ENCODE peak calls at places on chromosomes 7 and 10, in ten cellular contexts. V, A, U, R, O, N, K, T, Z and Y are unnamed samples.

GRCh38 chr10:132110713-132111112 is 45.0 kb downstream of the JAKMIP3 start:
- DNase-seq in V (no peak), K (no peak), N (no peak), A (no peak), Z (no peak), U (no peak), T (no peak), O (no peak), R (no peak), Y (no peak)

GRCh38 chr10:33483124-33483794 is 148.8 kb upstream of the NRP1 start:
- DNase-seq in O (no peak), Z (no peak), K (peak; percentile 68), U (no peak), N (no peak), V (no peak), R (peak; percentile 21), T (no peak), A (no peak), Y (no peak)

GRCh38 chr10:48800283-48800675 is 115.6 kb downstream of the WDFY4 start:
- DNase-seq in N (no peak), T (no peak), R (no peak), O (peak; percentile 65), Z (no peak), K (no peak), U (peak; percentile 56), V (no peak), A (no peak), Y (no peak)

GRCh38 chr7:43589133-43589478 is 6.2 kb downstream of the STK17A start:
- DNase-seq in T (no peak), V (no peak), K (no peak), O (no peak), Z (no peak), N (no peak), A (no peak), U (no peak), R (no peak), Y (no peak)

GRCh38 chr10:80406249-80406648 is 2.1 kb upstream of the PRXL2A start:
- DNase-seq in A (no peak), O (no peak), R (no peak), U (no peak), T (peak; percentile 8), K (no peak), Z (no peak), V (no peak), N (no peak), Y (no peak)

GRCh38 chr7:66542528-66543373 is 85.9 kb upstream of the KCTD7 start:
- DNase-seq in N (peak; percentile 52), O (no peak), V (peak; percentile 37), T (no peak), U (no peak), A (peak; percentile 49), R (peak; percentile 48), Z (no peak), K (peak; percentile 87), Y (peak; percentile 12)

GRCh38 chr7:54888067-54888735 is 129.2 kb upstream of the SEC61G start:
- DNase-seq in Z (no peak), K (peak; percentile 35), O (no peak), R (no peak), A (peak; percentile 73), T (no peak), N (peak; percentile 57), U (no peak), V (no peak), Y (peak; percentile 13)

GRCh38 chr7:48708635-48709034 is 215.7 kb upstream of the CDC14C start:
- DNase-seq in N (no peak), K (no peak), O (no peak), R (no peak), T (no peak), A (no peak), U (no peak), V (no peak), Z (no peak), Y (no peak)

GRCh38 chr10:100043796-100044195 is 34.0 kb upstream of the DNMBP start:
- DNase-seq in V (no peak), U (no peak), O (no peak), Z (no peak), N (peak; percentile 54), A (no peak), K (no peak), T (peak; percentile 10), R (peak; percentile 40), Y (peak; percentile 66)
- H2AFZ ChIP-seq in V (no peak overlapping the region), U (no peak overlapping the region), O (peak overlapping the region; percentile 48), Z (peak overlapping the region; percentile 37), N (peak overlapping the region; percentile 70), A (peak overlapping the region; percentile 61), K (peak overlapping the region; percentile 71), T (peak overlapping the region; percentile 29), R (peak overlapping the region; percentile 79), Y (peak overlapping the region; percentile 86)

GRCh38 chr10:63267414-63268138 is 134.4 kb downstream of the NRBF2 start:
- DNase-seq in O (peak; percentile 73), U (peak; percentile 85), Z (peak; percentile 75), N (peak; percentile 85), A (no peak), R (peak; percentile 94), T (peak; percentile 56), K (peak; percentile 42), V (peak; percentile 98), Y (peak; percentile 94)

GRCh38 chr10:63262674-63263073 is 129.5 kb downstream of the NRBF2 start:
- DNase-seq in T (no peak), V (no peak), A (no peak), K (no peak), R (no peak), U (peak; percentile 74), Z (no peak), N (no peak), O (peak; percentile 67), Y (no peak)

GRCh38 chr10:63266337-63267327 is 133.5 kb downstream of the NRBF2 start:
- DNase-seq in U (peak; percentile 90), N (peak; percentile 21), V (peak; percentile 53), R (no peak), K (no peak), T (no peak), A (no peak), Z (no peak), O (peak; percentile 62), Y (no peak)

GRCh38 chr10:63265646-63266207 is 132.6 kb downstream of the NRBF2 start:
- DNase-seq in Z (no peak), U (peak; percentile 52), N (peak; percentile 21), O (no peak), A (no peak), R (no peak), V (no peak), K (no peak), T (no peak), Y (peak; percentile 16)

DNA sequence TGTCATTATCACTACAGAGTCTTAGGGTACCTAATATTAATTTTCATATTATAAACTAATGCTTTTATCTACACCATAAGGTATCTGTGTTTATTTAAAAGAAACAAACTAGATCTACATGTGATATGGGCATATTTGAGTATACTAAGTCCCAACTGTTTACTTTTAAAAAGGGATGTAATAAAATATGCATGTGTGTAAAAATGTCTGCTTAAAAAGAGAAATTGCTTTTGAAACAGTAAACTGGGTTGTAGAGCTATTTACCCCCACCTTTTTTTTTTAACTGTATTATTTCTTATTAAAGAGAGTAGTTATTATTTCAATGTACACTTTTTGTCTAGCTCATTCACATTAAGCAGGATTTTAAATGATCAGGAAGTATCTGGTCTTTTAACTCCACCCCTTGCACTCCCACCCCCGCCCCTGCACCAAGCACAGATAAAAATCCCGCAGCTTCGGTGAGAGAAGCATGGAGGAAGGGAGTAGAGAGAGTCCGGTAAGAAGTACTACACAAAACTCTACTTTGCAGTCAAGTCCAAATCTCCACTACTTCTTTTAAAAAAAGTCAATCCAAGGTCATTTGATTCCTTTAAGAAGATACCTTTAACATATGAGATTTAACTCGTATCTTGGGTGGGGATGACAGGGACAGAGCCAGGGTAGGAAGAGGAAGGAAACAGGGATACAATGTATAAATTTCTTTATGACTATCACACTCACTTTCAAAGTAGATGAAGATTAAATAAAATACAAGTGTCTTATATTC is 131.9 kb downstream of the NRBF2 start:
- DNase-seq in N (peak; percentile 70), T (peak; percentile 56), R (peak; percentile 68), K (no peak), O (peak; percentile 73), U (peak; percentile 90), Z (peak; percentile 42), A (peak; percentile 46), V (peak; percentile 83), Y (peak; percentile 63)
- H4K20me1 ChIP-seq in N (no peaks in the 10 kb centered on the region), T (peaks cover 38% of the 10 kb centered on the region), R (peaks cover 4% of the 10 kb centered on the region), K (no peaks in the 10 kb centered on the region), O (peaks cover 7% of the 10 kb centered on the region), U (no peaks in the 10 kb centered on the region), Z (peaks cover 47% of the 10 kb centered on the region), A (peaks cover 52% of the 10 kb centered on the region), V (peaks cover 52% of the 10 kb centered on the region), Y (no peaks in the 10 kb centered on the region)

GRCh38 chr7:21256310-21256877 is 171.5 kb upstream of the SP4 start:
- DNase-seq in K (peak; percentile 4), N (peak; percentile 65), V (peak; percentile 66), T (peak; percentile 58), A (peak; percentile 9), Z (peak; percentile 7), R (peak; percentile 38), O (peak; percentile 45), U (peak; percentile 75), Y (peak; percentile 18)

GRCh38 chr7:21253740-21254687 is 173.9 kb upstream of the SP4 start:
- DNase-seq in N (peak; percentile 66), R (peak; percentile 26), U (peak; percentile 63), T (peak; percentile 87), O (peak; percentile 21), V (peak; percentile 79), Z (peak; percentile 11), K (peak; percentile 1), A (peak; percentile 62), Y (peak; percentile 35)

GRCh38 chr7:21251166-21251806 is 176.6 kb upstream of the SP4 start:
- DNase-seq in T (peak; percentile 69), K (peak; percentile 19), Z (no peak), N (no peak), U (no peak), R (no peak), V (peak; percentile 4), O (no peak), A (no peak), Y (no peak)
- H3K9me3 ChIP-seq in T (no peaks in the 10 kb centered on the region), K (no peaks in the 10 kb centered on the region), Z (no peaks in the 10 kb centered on the region), N (no peaks in the 10 kb centered on the region), U (no peaks in the 10 kb centered on the region), R (no peaks in the 10 kb centered on the region), V (no peaks in the 10 kb centered on the region), O (no peaks in the 10 kb centered on the region), A (no peaks in the 10 kb centered on the region), Y (no peaks in the 10 kb centered on the region)

GRCh38 chr7:72028267-72028666 is 383.9 kb downstream of the CALN1 start:
- DNase-seq in N (no peak), T (no peak), R (no peak), O (no peak), U (no peak), K (no peak), V (no peak), Z (no peak), A (no peak), Y (no peak)
- H2AFZ ChIP-seq in N (no peak overlapping the region), T (no peak overlapping the region), R (no peak overlapping the region), O (no peak overlapping the region), U (no peak overlapping the region), K (no peak overlapping the region), V (no peak overlapping the region), Z (no peak overlapping the region), A (no peak overlapping the region), Y (no peak overlapping the region)

DNA sequence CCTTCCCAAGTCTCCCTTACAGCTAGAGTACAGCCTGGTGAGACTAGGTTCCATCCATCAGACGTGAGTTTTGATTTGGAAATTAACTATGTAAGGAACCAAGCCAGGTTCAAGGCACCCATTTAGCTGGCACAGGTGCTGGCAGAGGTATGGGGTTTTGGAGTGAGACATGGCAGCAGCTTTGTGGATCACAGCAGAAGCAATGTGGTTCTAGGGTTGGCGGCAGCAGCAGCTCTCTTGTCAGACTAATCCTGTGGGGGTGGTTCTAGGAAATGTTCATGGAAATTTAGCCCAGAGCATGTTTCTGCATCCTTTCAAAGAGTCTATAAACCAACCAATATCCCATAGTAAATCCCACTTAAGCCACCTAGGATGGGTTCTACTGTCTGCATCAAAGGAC is 142.2 kb downstream of the DOCK4 start:
- DNase-seq in A (no peak), K (no peak), T (no peak), O (no peak), U (no peak), V (no peak), Z (no peak), R (no peak), N (no peak), Y (no peak)
- H4K20me1 ChIP-seq in A (no peaks in the 10 kb centered on the region), K (peaks cover 7% of the 10 kb centered on the region), T (no peaks in the 10 kb centered on the region), O (no peaks in the 10 kb centered on the region), U (no peaks in the 10 kb centered on the region), V (no peaks in the 10 kb centered on the region), Z (no peaks in the 10 kb centered on the region), R (no peaks in the 10 kb centered on the region), N (no peaks in the 10 kb centered on the region), Y (no peaks in the 10 kb centered on the region)